ENCODE peak calls at places on chromosomes 1 and 21, in eight cellular contexts. M is activated CD4-positive, alpha-beta T cell treated with anti-CD3 and anti-CD28 coated beads, Interleukin-2, amount 10 ng/mL, durations not matched to agents 7 days and 5 days; D is T-cell; V is NAMALWA; N is HT1080; I is SJSA1; H is SHP77; Q is thoracic aorta. W is an unnamed sample.

GRCh38 chr21:42542196-42542595 is 28.5 kb downstream of the SLC37A1 start:
- DNase-seq in M (no peak), D (no peak), V (no peak), N (no peak), I (no peak), H (no peak), Q (no peak), W (peak)

GRCh38 chr1:234732671-234733390 is 122.9 kb upstream of the IRF2BP2 start:
- DNase-seq in M (no peak), D (no peak), V (no peak), N (no peak), I (no peak), H (no peak), Q (no peak), W (no peak)

GRCh38 chr1:11792106-11792505 is 13.7 kb downstream of the MTHFR start:
- DNase-seq in M (no peak), D (no peak), V (no peak), N (no peak), I (no peak), H (no peak), Q (no peak), W (no peak)

GRCh38 chr1:201882665-201883132 is 6.0 kb upstream of the SHISA4 start:
- DNase-seq in M (no peak), D (no peak), V (peak), N (peak), I (no peak), H (no peak), Q (no peak), W (no peak)

GRCh38 chr1:18883636-18884418 is 18.5 kb downstream of the ALDH4A1 start:
- DNase-seq in M (peak), D (peak), V (peak), N (peak), I (peak), H (peak), Q (peak), W (peak)

GRCh38 chr1:225524570-225524969 is 96.7 kb upstream of the LBR start:
- DNase-seq in M (no peak), D (no peak), V (no peak), N (no peak), I (no peak), H (no peak), Q (no peak), W (no peak)

GRCh38 chr1:6188466-6188865 is 8.3 kb upstream of the CHD5 start:
- DNase-seq in M (no peak), D (no peak), V (no peak), N (no peak), I (no peak), H (no peak), Q (no peak), W (no peak)

GRCh38 chr21:34702341-34702807 is 33.6 kb downstream of the CLIC6 start:
- DNase-seq in M (no peak), D (no peak), V (no peak), N (no peak), I (peak), H (no peak), Q (peak), W (no peak)

GRCh38 chr1:157137051-157137772 is 983 bp downstream of the ETV3 start:
- DNase-seq in M (no peak), D (peak), V (peak), N (peak), I (no peak), H (no peak), Q (no peak), W (no peak)

GRCh38 chr1:181061891-181062777 is 26.4 kb upstream of the IER5 start:
- DNase-seq in M (no peak), D (no peak), V (peak), N (no peak), I (no peak), H (no peak), Q (no peak), W (peak)

GRCh38 chr21:42234464-42235241 is 15.7 kb downstream of the ABCG1 start:
- DNase-seq in M (peak), D (peak), V (peak), N (no peak), I (peak), H (peak), Q (no peak), W (peak)

GRCh38 chr21:44017601-44018000 is 5.5 kb downstream of the TRAPPC10 start:
- DNase-seq in M (no peak), D (no peak), V (no peak), N (no peak), I (no peak), H (no peak), Q (no peak), W (no peak)

GRCh38 chr1:77539510-77540142 is 142.8 kb downstream of the ZZZ3 start:
- DNase-seq in M (no peak), D (no peak), V (no peak), N (peak), I (peak), H (no peak), Q (no peak), W (no peak)

GRCh38 chr1:94060720-94061119 is 60.2 kb downstream of the ABCA4 start:
- DNase-seq in M (no peak), D (no peak), V (no peak), N (no peak), I (no peak), H (no peak), Q (no peak), W (no peak)

GRCh38 chr1:175193339-175193950 is 869 bp upstream of the KIAA0040 start:
- DNase-seq in M (peak), D (no peak), V (no peak), N (no peak), I (no peak), H (no peak), Q (no peak), W (no peak)

GRCh38 chr1:6481820-6482471 is 9.5 kb downstream of the PLEKHG5 start:
- DNase-seq in M (no peak), D (no peak), V (no peak), N (no peak), I (no peak), H (no peak), Q (no peak), W (no peak)

GRCh38 chr1:88983791-88984552 is 8.5 kb downstream of the KYAT3 start:
- DNase-seq in M (peak), D (peak), V (peak), N (peak), I (no peak), H (peak), Q (no peak), W (peak)

GRCh38 chr1:3896396-3897000 is 3.6 kb downstream of the C1orf174 start:
- DNase-seq in M (no peak), D (no peak), V (no peak), N (no peak), I (no peak), H (no peak), Q (no peak), W (no peak)

GRCh38 chr1:95005584-95005983 is 67.2 kb downstream of the ALG14 start:
- DNase-seq in M (no peak), D (no peak), V (no peak), N (no peak), I (no peak), H (no peak), Q (no peak), W (no peak)

GRCh38 chr1:241834733-241835377 is 13.1 kb upstream of the EXO1 start:
- DNase-seq in M (no peak), D (no peak), V (peak), N (peak), I (no peak), H (peak), Q (no peak), W (no peak)

GRCh38 chr1:174996474-174996873 is 3.3 kb upstream of the CACYBP start:
- DNase-seq in M (no peak), D (no peak), V (peak), N (peak), I (no peak), H (no peak), Q (no peak), W (no peak)

GRCh38 chr1:210645582-210646257 is 317.0 kb downstream of the HHAT start:
- DNase-seq in M (no peak), D (no peak), V (no peak), N (no peak), I (no peak), H (no peak), Q (no peak), W (no peak)

GRCh38 chr1:35726814-35727433 is 8.2 kb upstream of the C1orf216 start:
- DNase-seq in M (peak), D (peak), V (peak), N (peak), I (no peak), H (peak), Q (no peak), W (peak)

GRCh38 chr1:210257698-210258395 is 25.3 kb downstream of the SERTAD4 start:
- DNase-seq in M (no peak), D (no peak), V (no peak), N (no peak), I (no peak), H (no peak), Q (no peak), W (no peak)

GRCh38 chr1:225526878-225527277 is 99.0 kb upstream of the LBR start:
- DNase-seq in M (no peak), D (no peak), V (no peak), N (no peak), I (no peak), H (no peak), Q (no peak), W (no peak)

GRCh38 chr1:41507152-41507720 is 22.8 kb upstream of the EDN2 start:
- DNase-seq in M (no peak), D (no peak), V (no peak), N (no peak), I (no peak), H (no peak), Q (no peak), W (no peak)

GRCh38 chr21:46125846-46126301 is 28.0 kb downstream of the COL6A2 start:
- DNase-seq in M (no peak), D (no peak), V (no peak), N (no peak), I (peak), H (no peak), Q (no peak), W (peak)